ENCODE peak calls at places on chromosomes 6 and 20, in eight cellular contexts. D, S, N, F, Y, Q, G and C are unnamed samples. For H4K20me1, the result is how much of the 10 kb centered on the place peaks cover.

GRCh38 chr6:56949925-56950495 is 4.9 kb upstream of the BEND6 start:
- DNase-seq in Q (no peak), S (no peak), Y (no peak), N (no peak), G (peak), F (no peak), D (peak), C (no peak)

GRCh38 chr20:18663932-18664331 is 76.1 kb downstream of the DTD1 start:
- DNase-seq in D (peak), N (peak), S (no peak), G (peak), Q (peak), F (no peak), Y (no peak), C (no peak)

GRCh38 chr6:159172066-159172465 is 2.9 kb downstream of the FNDC1 start:
- DNase-seq in Q (no peak), D (peak), S (no peak), N (no peak), F (no peak), Y (no peak), G (no peak), C (no peak)

GRCh38 chr6:6315660-6316059 is 4.8 kb downstream of the F13A1 start:
- DNase-seq in S (peak), D (peak), Q (peak), G (peak), N (peak), F (peak), Y (peak), C (peak)

GRCh38 chr6:125195526-125195925 is 42.0 kb downstream of the TPD52L1 start:
- DNase-seq in D (no peak), N (no peak), S (no peak), F (no peak), Y (no peak), G (no peak), Q (no peak), C (no peak)

GRCh38 chr6:53161481-53162009 is 12.9 kb upstream of the GCM1 start:
- DNase-seq in Q (no peak), S (no peak), F (no peak), G (no peak), N (no peak), Y (no peak), D (peak), C (no peak)

GRCh38 chr20:64102647-64103354 is 4.6 kb downstream of the NPBWR2 start:
- DNase-seq in D (no peak), Y (no peak), Q (no peak), S (peak), F (peak), G (no peak), N (no peak), C (no peak)

GRCh38 chr20:37179671-37180524 is 550 bp upstream of the MROH8 start:
- DNase-seq in N (peak), F (no peak), D (peak), Y (no peak), Q (peak), G (peak), S (no peak), C (no peak)

GRCh38 chr6:117613920-117614535 is 11.7 kb upstream of the GOPC start:
- DNase-seq in G (no peak), F (no peak), Q (no peak), N (no peak), S (peak), D (peak), Y (no peak), C (no peak)

GRCh38 chr20:63155266-63156165 is 60.4 kb downstream of the YTHDF1 start:
- DNase-seq in Y (no peak), G (no peak), Q (no peak), S (no peak), D (no peak), N (no peak), F (no peak), C (no peak)

GRCh38 chr20:2817891-2818595 is 1.9 kb downstream of the TMEM239 start:
- DNase-seq in G (no peak), F (no peak), Q (no peak), D (no peak), N (no peak), Y (peak), S (no peak), C (no peak)

GRCh38 chr6:112205521-112206458 is 48.6 kb downstream of the LAMA4 start:
- DNase-seq in Q (peak), F (no peak), S (peak), N (peak), D (peak), G (peak), Y (no peak), C (no peak)

GRCh38 chr6:145233955-145234354 is 501.4 kb downstream of the EPM2A start:
- DNase-seq in Y (no peak), N (no peak), G (peak), Q (no peak), D (no peak), F (no peak), S (no peak), C (no peak)

GRCh38 chr6:12555781-12556180 is 160.8 kb upstream of the PHACTR1 start:
- DNase-seq in D (no peak), F (no peak), G (no peak), S (no peak), Q (no peak), Y (no peak), N (no peak), C (no peak)

GRCh38 chr6:7256785-7257184 is 56.2 kb downstream of the SSR1 start:
- DNase-seq in S (no peak), N (no peak), G (no peak), Y (no peak), D (no peak), Q (no peak), F (no peak), C (no peak)

GRCh38 chr6:13457577-13457976 is 29.8 kb downstream of the GFOD1 start:
- DNase-seq in G (peak), N (peak), D (peak), S (no peak), Y (no peak), Q (peak), F (no peak), C (no peak)

GRCh38 chr6:163287626-163288025 is 126.9 kb upstream of the QKI start:
- DNase-seq in D (no peak), Y (no peak), Q (no peak), N (no peak), G (no peak), S (no peak), F (no peak), C (no peak)

GRCh38 chr20:45366192-45366591 is 3.2 kb downstream of the SYS1 start:
- DNase-seq in F (no peak), Y (no peak), D (no peak), G (no peak), S (no peak), N (no peak), Q (no peak), C (no peak)

GRCh38 chr20:45366631-45367030 is 3.7 kb downstream of the SYS1 start:
- DNase-seq in D (no peak), Y (no peak), S (no peak), F (peak), N (no peak), Q (no peak), G (no peak), C (no peak)

GRCh38 chr20:45367126-45367525 is 4.2 kb downstream of the SYS1 start:
- DNase-seq in Q (no peak), F (no peak), D (no peak), N (no peak), G (no peak), S (no peak), Y (no peak), C (no peak)

GRCh38 chr20:45370571-45371204 is 7.4 kb downstream of the TP53TG5 start:
- DNase-seq in F (peak), Q (no peak), N (no peak), S (no peak), D (no peak), Y (no peak), G (no peak), C (no peak)

GRCh38 chr20:45368221-45368980 is 5.4 kb downstream of the SYS1 start:
- DNase-seq in G (no peak), D (no peak), F (peak), Q (no peak), S (no peak), Y (no peak), N (no peak), C (no peak)
- H4K20me1 ChIP-seq in G (under half), D (under half), F (under half), Q (under half), S (under half), Y (under half), N (under half), C (under half)

DNA sequence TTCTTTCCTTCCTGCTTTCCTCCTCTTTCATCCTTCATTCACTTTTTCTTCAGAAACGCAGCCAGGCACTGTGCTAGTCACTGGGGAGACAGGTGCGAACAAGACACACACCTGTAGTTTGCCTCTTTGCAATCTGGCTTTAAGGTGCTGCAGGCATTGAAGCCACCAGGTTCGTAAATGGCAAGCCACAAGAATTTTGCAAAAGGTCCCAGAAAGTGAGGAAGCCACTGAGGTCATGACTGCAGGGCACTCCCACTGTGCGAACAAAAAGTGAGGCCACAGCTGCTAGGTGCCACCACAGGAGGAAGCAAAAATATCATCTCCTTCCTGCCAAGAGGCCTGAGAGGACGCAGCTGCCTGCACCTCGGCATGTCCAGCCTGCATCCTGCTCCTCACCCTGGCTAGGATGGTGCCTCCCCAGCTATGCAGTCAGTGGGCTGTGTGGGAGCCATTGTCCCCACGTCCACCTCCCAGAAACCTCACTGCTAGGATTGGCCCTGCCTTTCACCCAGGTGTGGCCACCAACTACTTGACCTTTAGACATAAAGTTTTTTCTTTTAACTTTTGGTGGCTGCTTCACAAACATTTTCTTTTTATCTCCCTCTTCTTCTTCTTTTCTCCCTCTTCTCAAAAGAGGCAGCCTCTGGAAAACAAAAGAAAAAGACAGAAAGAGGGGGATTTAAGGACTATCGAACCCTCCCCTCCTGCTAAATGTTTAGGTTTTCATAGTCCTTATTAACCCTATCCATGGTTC is 230.8 kb downstream of the BCAS1 start:
- DNase-seq in N (no peak), G (no peak), Y (no peak), S (no peak), D (no peak), F (no peak), Q (peak), C (no peak)
- H3K27ac ChIP-seq in N (no peak), G (no peak), Y (no peak), S (no peak), D (no peak), F (no peak), Q (no peak), C (no peak)

DNA sequence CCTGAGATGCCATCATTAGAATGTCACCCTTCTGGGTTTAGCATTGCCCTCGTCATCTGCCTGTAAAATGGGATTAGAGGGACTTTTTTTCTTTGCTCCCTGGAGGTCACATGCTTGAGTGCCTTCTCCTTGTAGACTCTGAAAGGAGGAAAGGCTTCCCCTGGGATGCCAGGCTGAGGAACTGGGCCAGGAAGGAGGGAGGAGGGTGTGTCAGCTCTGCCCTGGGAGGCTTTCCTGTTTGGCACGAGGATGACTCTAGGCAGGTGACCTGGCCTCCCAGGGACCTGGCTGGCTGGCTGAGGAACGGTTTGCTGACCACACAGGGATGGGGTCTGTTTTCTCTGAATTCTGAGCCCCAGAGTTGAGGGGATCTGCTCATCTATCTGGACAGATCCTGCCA is 137.9 kb upstream of the RNF24 start:
- DNase-seq in S (no peak), D (peak), Y (no peak), Q (peak), N (no peak), F (no peak), G (no peak), C (no peak)
- H4K20me1 ChIP-seq in S (under half), D (under half), Y (half or more), Q (half or more), N (under half), F (under half), G (half or more), C (under half)

GRCh38 chr6:142810952-142811514 is 133.9 kb downstream of the HIVEP2 start:
- DNase-seq in Q (no peak), Y (no peak), F (no peak), G (peak), N (no peak), S (peak), D (no peak), C (no peak)
- H3K27ac ChIP-seq in Q (no peak), Y (no peak), F (no peak), G (peak), N (no peak), S (no peak), D (no peak), C (no peak)

GRCh38 chr20:62040933-62041332 is 24.7 kb downstream of the TAF4 start:
- DNase-seq in D (no peak), G (no peak), Y (no peak), F (no peak), N (no peak), S (no peak), Q (no peak), C (no peak)
- H4K20me1 ChIP-seq in D (under half), G (half or more), Y (under half), F (under half), N (under half), S (half or more), Q (under half), C (under half)